ENCODE peak calls at places on chromosomes 16 and 17, in seven cellular contexts. One of them, this sample, is unnamed. For H3K36me3, the result is how much of the 10 kb centered on the place peaks cover.

GRCh38 chr17:49071106-49071505 is 61.5 kb upstream of the B4GALNT2 start:
- DNase-seq in heart left ventricle: no peak
- DNase-seq in Peyer's patch: no peak
- DNase-seq in psoas muscle: no peak
- DNase-seq in endothelial cell of umbilical vein: peak
- DNase-seq in stomach: no peak
- DNase-seq in right atrium auricular region: no peak
- DNase-seq in this sample: no peak

GRCh38 chr17:34133350-34133749 is 121.7 kb upstream of the CCL2 start:
- DNase-seq in right atrium auricular region: no peak
- DNase-seq in psoas muscle: no peak
- DNase-seq in stomach: no peak
- DNase-seq in heart left ventricle: peak
- DNase-seq in endothelial cell of umbilical vein: no peak
- DNase-seq in Peyer's patch: no peak
- DNase-seq in this sample: peak

GRCh38 chr17:73902416-73903181 is 258.4 kb upstream of the SDK2 start:
- DNase-seq in Peyer's patch: no peak
- DNase-seq in endothelial cell of umbilical vein: no peak
- DNase-seq in psoas muscle: no peak
- DNase-seq in stomach: no peak
- DNase-seq in heart left ventricle: no peak
- DNase-seq in right atrium auricular region: peak
- DNase-seq in this sample: no peak

GRCh38 chr17:76732734-76733617 is 4.2 kb downstream of the SRSF2 start:
- DNase-seq in heart left ventricle: no peak
- DNase-seq in Peyer's patch: no peak
- DNase-seq in right atrium auricular region: no peak
- DNase-seq in stomach: no peak
- DNase-seq in endothelial cell of umbilical vein: no peak
- DNase-seq in psoas muscle: no peak
- DNase-seq in this sample: no peak

GRCh38 chr17:37648555-37648954 is 5.3 kb upstream of the DDX52 start:
- DNase-seq in psoas muscle: no peak
- DNase-seq in Peyer's patch: no peak
- DNase-seq in endothelial cell of umbilical vein: peak
- DNase-seq in right atrium auricular region: no peak
- DNase-seq in heart left ventricle: no peak
- DNase-seq in stomach: no peak
- DNase-seq in this sample: no peak

GRCh38 chr16:88431651-88432050 is 21.4 kb upstream of the ZFPM1 start:
- DNase-seq in endothelial cell of umbilical vein: no peak
- DNase-seq in stomach: no peak
- DNase-seq in psoas muscle: no peak
- DNase-seq in Peyer's patch: no peak
- DNase-seq in right atrium auricular region: no peak
- DNase-seq in heart left ventricle: no peak
- DNase-seq in this sample: no peak

GRCh38 chr17:78346605-78347250 is 13.1 kb downstream of the SOCS3 start:
- DNase-seq in right atrium auricular region: no peak
- DNase-seq in Peyer's patch: no peak
- DNase-seq in stomach: no peak
- DNase-seq in endothelial cell of umbilical vein: no peak
- DNase-seq in heart left ventricle: no peak
- DNase-seq in psoas muscle: no peak
- DNase-seq in this sample: no peak

GRCh38 chr17:74888440-74888839 is 5.0 kb downstream of the FADS6 start:
- DNase-seq in endothelial cell of umbilical vein: no peak
- DNase-seq in psoas muscle: no peak
- DNase-seq in right atrium auricular region: no peak
- DNase-seq in stomach: no peak
- DNase-seq in heart left ventricle: no peak
- DNase-seq in Peyer's patch: no peak
- DNase-seq in this sample: no peak

GRCh38 chr16:72985148-72985882 is 62.6 kb downstream of the ZFHX3 start:
- DNase-seq in right atrium auricular region: peak
- DNase-seq in psoas muscle: peak
- DNase-seq in stomach: no peak
- DNase-seq in endothelial cell of umbilical vein: no peak
- DNase-seq in Peyer's patch: no peak
- DNase-seq in heart left ventricle: peak
- DNase-seq in this sample: peak

GRCh38 chr16:30131869-30132475 is 9.0 kb upstream of the MAPK3 start:
- DNase-seq in right atrium auricular region: no peak
- DNase-seq in Peyer's patch: no peak
- DNase-seq in psoas muscle: no peak
- DNase-seq in endothelial cell of umbilical vein: no peak
- DNase-seq in stomach: no peak
- DNase-seq in heart left ventricle: no peak
- DNase-seq in this sample: no peak

GRCh38 chr16:81645303-81645702 is 133.8 kb upstream of the PLCG2 start:
- DNase-seq in heart left ventricle: peak
- DNase-seq in psoas muscle: no peak
- DNase-seq in endothelial cell of umbilical vein: peak
- DNase-seq in Peyer's patch: no peak
- DNase-seq in stomach: no peak
- DNase-seq in right atrium auricular region: peak
- DNase-seq in this sample: peak

GRCh38 chr17:9684955-9685621 is 39.8 kb downstream of the USP43 start:
- DNase-seq in heart left ventricle: no peak
- DNase-seq in endothelial cell of umbilical vein: no peak
- DNase-seq in Peyer's patch: no peak
- DNase-seq in stomach: no peak
- DNase-seq in right atrium auricular region: no peak
- DNase-seq in psoas muscle: no peak
- DNase-seq in this sample: no peak

GRCh38 chr16:53465606-53466290 is 31.5 kb downstream of the RBL2 start:
- DNase-seq in Peyer's patch: no peak
- DNase-seq in right atrium auricular region: no peak
- DNase-seq in psoas muscle: no peak
- DNase-seq in endothelial cell of umbilical vein: peak
- DNase-seq in heart left ventricle: no peak
- DNase-seq in stomach: no peak
- DNase-seq in this sample: no peak

GRCh38 chr17:66934040-66934439 is 30.5 kb upstream of the CACNG4 start:
- DNase-seq in heart left ventricle: no peak
- DNase-seq in psoas muscle: no peak
- DNase-seq in stomach: no peak
- DNase-seq in endothelial cell of umbilical vein: no peak
- DNase-seq in right atrium auricular region: no peak
- DNase-seq in Peyer's patch: no peak
- DNase-seq in this sample: no peak

GRCh38 chr17:60354223-60354622 is 37.7 kb downstream of the USP32 start:
- DNase-seq in heart left ventricle: no peak
- DNase-seq in psoas muscle: no peak
- DNase-seq in endothelial cell of umbilical vein: peak
- DNase-seq in right atrium auricular region: no peak
- DNase-seq in Peyer's patch: no peak
- DNase-seq in stomach: no peak
- DNase-seq in this sample: no peak

GRCh38 chr17:63701477-63702222 is 1.7 kb upstream of the LIMD2 start:
- DNase-seq in heart left ventricle: no peak
- DNase-seq in Peyer's patch: peak
- DNase-seq in right atrium auricular region: no peak
- DNase-seq in endothelial cell of umbilical vein: no peak
- DNase-seq in stomach: peak
- DNase-seq in psoas muscle: no peak
- DNase-seq in this sample: peak

GRCh38 chr17:46192484-46193245 is 564 bp downstream of the KANSL1 start:
- DNase-seq in endothelial cell of umbilical vein: peak
- DNase-seq in Peyer's patch: peak
- DNase-seq in heart left ventricle: peak
- DNase-seq in psoas muscle: peak
- DNase-seq in right atrium auricular region: peak
- DNase-seq in stomach: peak
- DNase-seq in this sample: peak

GRCh38 chr17:27233059-27233458 is 60.9 kb upstream of the WSB1 start:
- DNase-seq in heart left ventricle: no peak
- DNase-seq in endothelial cell of umbilical vein: no peak
- DNase-seq in right atrium auricular region: no peak
- DNase-seq in Peyer's patch: no peak
- DNase-seq in psoas muscle: no peak
- DNase-seq in stomach: no peak
- DNase-seq in this sample: no peak

GRCh38 chr17:78179372-78179771 is 7.5 kb downstream of the TK1 start:
- DNase-seq in endothelial cell of umbilical vein: no peak
- DNase-seq in heart left ventricle: no peak
- DNase-seq in right atrium auricular region: no peak
- DNase-seq in Peyer's patch: no peak
- DNase-seq in stomach: peak
- DNase-seq in psoas muscle: peak
- DNase-seq in this sample: no peak

GRCh38 chr17:66570353-66571195 is 264.3 kb upstream of the CACNG5 start:
- DNase-seq in Peyer's patch: no peak
- DNase-seq in heart left ventricle: no peak
- DNase-seq in psoas muscle: no peak
- DNase-seq in right atrium auricular region: no peak
- DNase-seq in endothelial cell of umbilical vein: no peak
- DNase-seq in stomach: no peak
- DNase-seq in this sample: no peak

GRCh38 chr17:47882695-47883588 is 13.1 kb upstream of the SP2 start:
- DNase-seq in right atrium auricular region: no peak
- DNase-seq in Peyer's patch: no peak
- DNase-seq in endothelial cell of umbilical vein: no peak
- DNase-seq in psoas muscle: no peak
- DNase-seq in heart left ventricle: no peak
- DNase-seq in stomach: no peak
- DNase-seq in this sample: no peak

GRCh38 chr17:47884905-47885735 is 10.9 kb upstream of the SP2 start:
- DNase-seq in right atrium auricular region: no peak
- DNase-seq in endothelial cell of umbilical vein: no peak
- DNase-seq in Peyer's patch: no peak
- DNase-seq in heart left ventricle: no peak
- DNase-seq in stomach: no peak
- DNase-seq in psoas muscle: no peak
- DNase-seq in this sample: no peak

GRCh38 chr17:47884427-47884740 is 11.7 kb upstream of the SP2 start:
- DNase-seq in Peyer's patch: no peak
- DNase-seq in endothelial cell of umbilical vein: no peak
- DNase-seq in right atrium auricular region: no peak
- DNase-seq in heart left ventricle: no peak
- DNase-seq in stomach: no peak
- DNase-seq in psoas muscle: no peak
- DNase-seq in this sample: no peak

GRCh38 chr17:47882247-47882646 is 13.8 kb upstream of the SP2 start:
- DNase-seq in heart left ventricle: no peak
- DNase-seq in right atrium auricular region: no peak
- DNase-seq in psoas muscle: no peak
- DNase-seq in endothelial cell of umbilical vein: peak
- DNase-seq in stomach: peak
- DNase-seq in Peyer's patch: no peak
- DNase-seq in this sample: no peak

GRCh38 chr17:47883589-47884426 is 12.2 kb upstream of the SP2 start:
- DNase-seq in endothelial cell of umbilical vein: no peak
- DNase-seq in Peyer's patch: no peak
- DNase-seq in stomach: no peak
- DNase-seq in right atrium auricular region: no peak
- DNase-seq in heart left ventricle: no peak
- DNase-seq in psoas muscle: no peak
- DNase-seq in this sample: no peak
- H3K27ac ChIP-seq in endothelial cell of umbilical vein: no peak
- H3K27ac ChIP-seq in Peyer's patch: peak
- H3K27ac ChIP-seq in stomach: no peak
- H3K27ac ChIP-seq in right atrium auricular region: no peak
- H3K27ac ChIP-seq in heart left ventricle: no peak
- H3K27ac ChIP-seq in psoas muscle: no peak
- H3K27ac ChIP-seq in this sample: peak

DNA sequence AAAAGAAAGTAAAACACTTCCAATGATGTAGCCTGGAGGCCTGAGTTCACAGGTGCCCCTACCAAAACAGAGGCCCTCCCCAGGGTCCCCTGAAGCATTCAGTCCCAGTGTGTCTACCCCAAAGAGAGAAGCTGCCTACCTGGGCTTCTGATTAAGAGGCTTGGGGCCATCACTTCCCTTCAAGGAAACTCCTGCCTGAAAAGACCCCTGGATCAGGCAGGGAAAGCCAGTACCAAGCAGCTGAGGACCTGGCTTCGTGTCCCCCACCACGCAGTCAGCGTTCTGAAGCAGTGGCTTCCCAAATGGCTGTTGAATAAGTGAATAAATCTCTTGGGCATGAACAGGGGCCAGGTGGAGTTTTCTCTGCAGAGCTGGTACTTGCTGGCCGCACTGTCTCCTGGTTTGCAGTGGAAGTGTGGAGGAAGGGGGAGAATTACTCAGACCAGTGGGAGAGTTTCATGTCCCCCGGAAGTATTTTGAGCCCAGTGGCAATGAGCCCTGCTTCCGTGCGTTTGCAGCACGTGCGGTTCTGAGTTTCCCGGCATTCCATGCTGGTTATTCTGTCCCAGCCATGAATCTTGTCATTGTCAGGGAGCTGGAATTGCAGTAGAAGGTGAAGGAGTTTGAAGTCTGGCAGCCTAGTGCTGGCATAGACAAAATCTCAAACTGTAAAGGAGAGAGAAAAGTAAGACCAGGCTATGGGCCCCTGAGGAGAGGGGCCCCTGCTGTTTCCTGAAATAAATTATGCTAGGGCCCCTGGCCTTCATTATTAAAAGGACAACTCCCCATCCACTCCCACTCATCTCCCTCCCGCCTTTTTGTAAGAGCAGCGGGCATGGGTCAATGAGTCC is 27.0 kb downstream of the RMI2 start:
- DNase-seq in psoas muscle: no peak
- DNase-seq in stomach: no peak
- DNase-seq in Peyer's patch: no peak
- DNase-seq in right atrium auricular region: no peak
- DNase-seq in heart left ventricle: no peak
- DNase-seq in endothelial cell of umbilical vein: no peak
- DNase-seq in this sample: no peak
- TF ChIP-seq CTCF in psoas muscle: no peak
- TF ChIP-seq CTCF in stomach: no peak
- TF ChIP-seq CTCF in Peyer's patch: no peak
- TF ChIP-seq CTCF in right atrium auricular region: no peak
- TF ChIP-seq CTCF in heart left ventricle: no peak
- TF ChIP-seq CTCF in endothelial cell of umbilical vein: no peak
- TF ChIP-seq CTCF in this sample: no peak

GRCh38 chr17:17491031-17491471 is 5.1 kb downstream of the RASD1 start:
- DNase-seq in psoas muscle: no peak
- DNase-seq in Peyer's patch: no peak
- DNase-seq in heart left ventricle: no peak
- DNase-seq in right atrium auricular region: no peak
- DNase-seq in stomach: no peak
- DNase-seq in endothelial cell of umbilical vein: no peak
- DNase-seq in this sample: no peak
- H3K36me3 ChIP-seq in psoas muscle: under half
- H3K36me3 ChIP-seq in Peyer's patch: under half
- H3K36me3 ChIP-seq in heart left ventricle: half or more
- H3K36me3 ChIP-seq in right atrium auricular region: under half
- H3K36me3 ChIP-seq in stomach: half or more
- H3K36me3 ChIP-seq in endothelial cell of umbilical vein: under half
- H3K36me3 ChIP-seq in this sample: under half

DNA sequence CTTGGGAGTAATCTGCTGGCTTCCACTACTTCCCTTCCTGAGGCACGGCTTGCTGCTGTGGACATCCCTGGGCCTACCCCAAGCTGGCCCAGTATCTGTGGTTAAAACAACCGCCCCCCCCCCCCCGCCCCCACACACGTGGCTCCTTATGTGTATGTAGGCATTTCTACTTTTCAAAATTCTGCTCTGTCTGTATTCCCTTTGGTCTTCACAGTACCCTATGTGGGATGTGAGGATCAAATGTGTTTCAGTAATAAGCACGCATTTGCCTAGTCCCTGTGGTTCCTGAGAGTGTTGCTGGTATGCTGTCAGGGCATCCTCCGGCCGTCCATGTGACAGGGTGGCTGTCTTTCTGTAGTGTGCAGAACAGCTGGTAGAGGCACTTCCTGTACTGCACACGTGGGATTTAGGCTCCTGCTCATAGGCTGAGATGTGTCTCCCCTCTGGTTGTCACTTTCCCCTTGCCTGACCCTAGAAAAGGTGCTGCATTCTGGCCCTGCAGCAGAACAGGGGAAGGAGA is 2.2 kb downstream of the NT5M start:
- DNase-seq in Peyer's patch: peak
- DNase-seq in stomach: no peak
- DNase-seq in heart left ventricle: no peak
- DNase-seq in endothelial cell of umbilical vein: no peak
- DNase-seq in psoas muscle: no peak
- DNase-seq in right atrium auricular region: no peak
- DNase-seq in this sample: no peak
- H3K27ac ChIP-seq in Peyer's patch: peak
- H3K27ac ChIP-seq in stomach: no peak
- H3K27ac ChIP-seq in heart left ventricle: no peak
- H3K27ac ChIP-seq in endothelial cell of umbilical vein: no peak
- H3K27ac ChIP-seq in psoas muscle: no peak
- H3K27ac ChIP-seq in right atrium auricular region: no peak
- H3K27ac ChIP-seq in this sample: peak

This sample was measured in left ventricle myocardium inferior.